ENCODE peak calls at places on chromosomes 3 and 15, in four cellular contexts. B is ovary, G is right lobe of liver, I is Peyer's patch. Z is an unnamed sample.

GRCh38 chr15:67783303-67783702 is 42.0 kb upstream of the SKOR1 start:
- DNase-seq in B (no peak), I (peak), G (no peak), Z (no peak)

GRCh38 chr3:169348981-169349942 is 314.2 kb downstream of the MECOM start:
- DNase-seq in I (no peak), G (no peak), B (no peak), Z (no peak)

GRCh38 chr15:60751985-60752952 is 273.3 kb upstream of the ICE2 start:
- DNase-seq in B (peak), G (peak), I (no peak), Z (peak)

GRCh38 chr3:155326249-155326648 is 32.8 kb upstream of the STRIT1 start:
- DNase-seq in B (no peak), I (no peak), G (no peak), Z (no peak)

GRCh38 chr3:11288021-11288491 is 15.9 kb downstream of the ATG7 start:
- DNase-seq in G (no peak), B (no peak), I (no peak), Z (no peak)

GRCh38 chr15:87681054-87681453 is 575.5 kb downstream of the NTRK3 start:
- DNase-seq in B (no peak), I (no peak), G (no peak), Z (no peak)

GRCh38 chr3:150970665-150971327 is 1.7 kb downstream of the CLRN1 start:
- DNase-seq in B (no peak), I (no peak), G (no peak), Z (no peak)

GRCh38 chr15:68542348-68542747 is 36.4 kb upstream of the CORO2B start:
- DNase-seq in I (no peak), B (no peak), G (no peak), Z (no peak)

GRCh38 chr3:194089357-194090177 is 46.4 kb upstream of the HES1 start:
- DNase-seq in I (no peak), B (peak), G (peak), Z (no peak)

GRCh38 chr15:48426941-48427340 is 95.7 kb downstream of the DUT start:
- DNase-seq in I (no peak), B (no peak), G (no peak), Z (no peak)

GRCh38 chr15:26001201-26001600 is 138.1 kb upstream of the ATP10A start:
- DNase-seq in I (no peak), G (no peak), B (no peak), Z (no peak)

DNA sequence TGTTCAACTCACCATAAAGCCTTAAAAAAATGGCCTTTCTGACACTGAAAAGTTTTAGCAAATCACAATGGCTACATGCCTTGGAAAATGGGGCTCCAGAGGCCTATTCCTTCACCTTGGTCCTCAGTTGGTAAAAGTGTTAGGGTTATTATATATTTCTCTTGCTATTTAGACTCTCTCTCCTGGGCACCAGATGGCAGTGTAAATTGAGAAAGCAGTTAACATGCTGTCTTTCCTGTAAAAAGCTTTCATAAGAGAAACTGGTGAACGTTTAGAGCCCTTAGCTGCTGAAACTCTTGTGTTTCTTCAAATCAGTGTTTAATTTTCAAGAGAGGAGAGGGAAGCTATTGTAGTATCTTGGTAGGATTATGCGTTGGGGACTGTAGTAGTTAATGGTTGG is 89.9 kb downstream of the LRTM1 start:
- DNase-seq in G (no peak), I (no peak), B (no peak), Z (no peak)
- TF ChIP-seq CTCF in G (peak), I (no peak), B (no peak), Z (no peak)

GRCh38 chr3:147387550-147388394 is 18.6 kb downstream of the ZIC4 start:
- DNase-seq in G (no peak), B (no peak), I (no peak), Z (no peak)

GRCh38 chr3:147388395-147389264 is 17.7 kb downstream of the ZIC4 start:
- DNase-seq in B (no peak), G (no peak), I (no peak), Z (no peak)

GRCh38 chr3:147384210-147385058 is 21.9 kb downstream of the ZIC4 start:
- DNase-seq in I (no peak), B (no peak), G (no peak), Z (no peak)

GRCh38 chr3:147383617-147384016 is 22.7 kb downstream of the ZIC4 start:
- DNase-seq in G (no peak), B (no peak), I (no peak), Z (no peak)

DNA sequence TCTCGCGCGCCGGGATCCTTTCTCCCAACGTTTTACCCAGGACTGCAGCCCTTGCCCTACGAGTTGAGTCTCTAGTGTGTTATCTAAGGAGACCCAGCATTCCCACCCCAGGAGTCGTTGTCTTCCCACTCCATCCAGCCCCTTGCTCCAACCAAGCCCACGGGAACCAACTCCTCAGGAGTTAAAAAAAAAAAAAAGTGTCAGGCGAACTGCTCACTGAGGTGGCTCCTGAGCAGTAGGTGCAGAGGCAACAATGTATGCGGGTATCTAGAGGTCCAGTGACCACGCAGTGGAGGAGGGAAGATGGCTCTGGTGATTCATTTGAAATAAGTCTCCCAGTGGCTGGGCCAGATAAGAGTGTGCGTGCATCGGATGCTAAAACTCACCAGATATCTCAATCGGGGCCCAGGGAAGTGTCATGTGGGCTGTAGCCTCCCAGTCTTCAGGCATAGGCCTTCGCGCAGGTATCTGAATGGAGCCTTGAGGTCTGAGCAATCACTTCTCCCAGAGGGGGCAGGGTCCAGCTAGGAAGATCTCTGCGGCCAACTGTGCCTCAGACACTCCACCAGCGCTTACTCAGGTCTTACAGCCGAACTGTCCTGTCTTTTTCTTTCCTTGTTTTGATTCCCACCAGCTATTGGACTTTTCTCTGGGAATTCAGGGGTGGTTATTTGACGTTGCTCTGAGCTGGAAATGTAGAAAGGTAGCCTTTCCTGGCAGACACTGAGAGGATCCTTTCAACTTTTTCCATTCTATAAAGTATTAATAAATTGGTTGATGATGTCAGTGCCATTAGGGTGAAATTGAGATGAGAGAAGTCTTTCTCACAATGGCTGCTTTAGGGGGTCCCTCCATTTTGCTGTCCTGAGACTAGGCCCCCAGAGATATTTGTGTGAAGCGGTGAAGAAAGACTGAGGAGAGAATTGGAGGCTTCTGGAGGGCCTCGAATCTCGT is 21.0 kb downstream of the ZIC4 start:
- DNase-seq in B (no peak), G (no peak), I (no peak), Z (no peak)
- TF ChIP-seq CTCF in B (no peak), G (no peak), I (no peak), Z (no peak)

GRCh38 chr3:101633186-101633585 is 43.7 kb downstream of the ZBTB11 start:
- DNase-seq in G (no peak), B (no peak), I (no peak), Z (no peak)
- TF ChIP-seq CTCF in G (no peak), B (no peak), I (no peak), Z (no peak)

GRCh38 chr3:109018828-109019227 is 65.1 kb upstream of the GUCA1C start:
- DNase-seq in B (no peak), G (no peak), I (no peak), Z (no peak)
- TF ChIP-seq CTCF in B (no peak), G (no peak), I (no peak), Z (no peak)

GRCh38 chr3:126699011-126699410 is 5.0 kb upstream of the CHCHD6 start:
- DNase-seq in I (no peak), G (no peak), B (no peak), Z (no peak)

GRCh38 chr3:126706631-126707030 is 2.6 kb downstream of the CHCHD6 start:
- DNase-seq in G (no peak), B (no peak), I (no peak), Z (no peak)

GRCh38 chr3:126704494-126705214 is 614 bp downstream of the CHCHD6 start:
- DNase-seq in B (no peak), I (no peak), G (no peak), Z (no peak)

GRCh38 chr3:126703512-126704493 is at the start of gene CHCHD6:
- DNase-seq in G (peak), I (peak), B (peak), Z (peak)
- TF ChIP-seq CTCF in G (no peak), I (no peak), B (no peak), Z (no peak)

GRCh38 chr3:61687206-61687605 is 125.8 kb downstream of the PTPRG start:
- DNase-seq in B (no peak), G (no peak), I (no peak), Z (peak)

GRCh38 chr3:61684386-61684785 is 123.0 kb downstream of the PTPRG start:
- DNase-seq in B (no peak), I (no peak), G (no peak), Z (no peak)

GRCh38 chr3:61686228-61686648 is 124.9 kb downstream of the PTPRG start:
- DNase-seq in B (no peak), G (no peak), I (no peak), Z (no peak)

GRCh38 chr3:61687663-61688306 is 126.4 kb downstream of the PTPRG start:
- DNase-seq in I (no peak), G (no peak), B (no peak), Z (no peak)

DNA sequence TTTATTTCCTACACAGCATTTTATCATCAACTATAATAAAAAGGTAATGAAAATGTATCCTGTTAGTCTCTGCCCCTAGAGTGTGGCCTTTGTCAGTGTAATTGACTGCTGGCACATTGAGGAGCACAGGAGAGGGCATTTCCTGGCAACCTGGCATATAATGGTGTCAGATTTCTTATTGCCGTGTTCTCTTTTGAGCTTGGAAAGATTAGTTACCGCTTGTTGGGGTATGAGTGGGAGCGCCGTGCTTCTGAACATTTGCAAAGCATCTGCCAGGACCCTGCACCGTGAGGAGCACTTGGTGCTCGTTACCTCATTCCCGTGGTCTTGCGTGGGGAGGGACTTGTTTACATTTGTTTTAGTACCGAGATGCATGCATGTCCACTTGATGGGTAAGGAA is 124.4 kb downstream of the PTPRG start:
- DNase-seq in I (no peak), G (no peak), B (no peak), Z (no peak)
- TF ChIP-seq CTCF in I (no peak), G (no peak), B (no peak), Z (no peak)